ENCODE peak calls at places on chromosomes 7 and 10, in four cellular contexts. O is endodermal cell, J is cardiac fibroblast, L is fibroblast of lung. S is an unnamed sample.
A peak's percentile ranks its signal among the peaks of the same experiment; 100 is the strongest.

GRCh38 chr10:78898341-78899097 is 170.2 kb upstream of the ZMIZ1 start:
- DNase-seq in O (no peak), J (no peak), L (no peak), S (no peak)

GRCh38 chr10:59847326-59847725 is 59.0 kb downstream of the CCDC6 start:
- DNase-seq in O (peak; percentile 91), J (no peak), L (no peak), S (no peak)

GRCh38 chr7:55230014-55230413 is 135.1 kb upstream of the LANCL2 start:
- DNase-seq in O (no peak), J (no peak), L (no peak), S (no peak)

GRCh38 chr10:73032536-73032935 is 64.1 kb downstream of the P4HA1 start:
- DNase-seq in O (no peak), J (no peak), L (no peak), S (no peak)

GRCh38 chr7:101382937-101383336 is 20.3 kb downstream of the COL26A1 start:
- DNase-seq in O (no peak), J (no peak), L (no peak), S (no peak)

GRCh38 chr10:119455609-119456434 is 86.7 kb downstream of the RGS10 start:
- DNase-seq in O (no peak), J (no peak), L (no peak), S (no peak)

GRCh38 chr7:156094350-156095146 is 282.3 kb upstream of the SHH start:
- DNase-seq in O (peak; percentile 40), J (no peak), L (no peak), S (no peak)

GRCh38 chr10:29426420-29426819 is 137.6 kb downstream of the LYZL1 start:
- DNase-seq in O (no peak), J (no peak), L (no peak), S (no peak)

GRCh38 chr10:5566606-5567005 is 41.8 kb downstream of the CALML3 start:
- DNase-seq in O (no peak), J (no peak), L (peak; percentile 43), S (no peak)

GRCh38 chr7:123494193-123494796 is 40.1 kb downstream of the IQUB start:
- DNase-seq in O (no peak), J (peak; percentile 70), L (peak; percentile 10), S (peak; percentile 9)

GRCh38 chr10:14220026-14220425 is 110.7 kb downstream of the FRMD4A start:
- DNase-seq in O (peak; percentile 4), J (peak; percentile 31), L (peak; percentile 48), S (no peak)

GRCh38 chr10:129725890-129726631 is 238.0 kb downstream of the EBF3 start:
- DNase-seq in O (no peak), J (no peak), L (no peak), S (no peak)

GRCh38 chr10:124731551-124731950 is 12.6 kb downstream of the FAM53B start:
- DNase-seq in O (no peak), J (no peak), L (no peak), S (no peak)

GRCh38 chr7:94059747-94060146 is 55.6 kb upstream of the BET1 start:
- DNase-seq in O (no peak), J (peak; percentile 95), L (peak; percentile 70), S (no peak)

GRCh38 chr10:76647276-76647675 is 990.3 kb downstream of the KCNMA1 start:
- DNase-seq in O (no peak), J (peak; percentile 21), L (peak; percentile 62), S (no peak)

GRCh38 chr10:99529483-99530107 is 3.1 kb upstream of the NKX2-3 start:
- DNase-seq in O (no peak), J (no peak), L (no peak), S (no peak)

GRCh38 chr7:102111758-102112119 is 174.9 kb upstream of the SH2B2 start:
- DNase-seq in O (peak; percentile 45), J (no peak), L (no peak), S (no peak)

GRCh38 chr10:35351021-35351420 is 14.7 kb downstream of the CCNY start:
- DNase-seq in O (no peak), J (no peak), L (no peak), S (no peak)

GRCh38 chr7:33050425-33051318 is 11.9 kb downstream of the NT5C3A start:
- DNase-seq in O (no peak), J (peak; percentile 65), L (peak; percentile 41), S (peak; percentile 16)

GRCh38 chr10:128063736-128064614 is 62.2 kb downstream of the MKI67 start:
- DNase-seq in O (peak; percentile 75), J (no peak), L (peak; percentile 11), S (no peak)

GRCh38 chr10:12299222-12299973 is 49.9 kb upstream of the CAMK1D start:
- DNase-seq in O (no peak), J (no peak), L (no peak), S (no peak)

GRCh38 chr10:12140038-12140437 is 10.6 kb downstream of the SEC61A2 start:
- DNase-seq in O (no peak), J (no peak), L (no peak), S (no peak)

GRCh38 chr10:30464675-30465074 is 30.7 kb downstream of the MAP3K8 start:
- DNase-seq in O (no peak), J (no peak), L (no peak), S (no peak)

GRCh38 chr7:105920766-105921165 is 42.3 kb upstream of the CDHR3 start:
- DNase-seq in O (no peak), J (no peak), L (peak; percentile 38), S (no peak)

GRCh38 chr7:114842551-114843065 is 79.3 kb upstream of the MDFIC start:
- DNase-seq in O (no peak), J (no peak), L (no peak), S (no peak)

GRCh38 chr10:73117976-73118743 is 7.9 kb downstream of the NUDT13 start:
- DNase-seq in O (no peak), J (peak; percentile 65), L (peak; percentile 42), S (no peak)

GRCh38 chr10:62467509-62467908 is 93.3 kb downstream of the ZNF365 start:
- DNase-seq in O (no peak), J (peak; percentile 61), L (peak; percentile 80), S (no peak)

GRCh38 chr10:132248455-132249231 is 59.1 kb downstream of the STK32C start:
- DNase-seq in O (peak; percentile 90), J (peak; percentile 5), L (no peak), S (no peak)

GRCh38 chr7:110522751-110523200 is 568.2 kb upstream of the LRRN3 start:
- DNase-seq in O (peak; percentile 57), J (no peak), L (peak; percentile 43), S (no peak)
- TF ChIP-seq CTCF in O (no peak), J (no peak), L (no peak), S (no peak)

GRCh38 chr10:51368943-51369342 is 294.7 kb downstream of the PRKG1 start:
- DNase-seq in O (peak; percentile 51), J (no peak), L (no peak), S (no peak)
- H3K4me3 ChIP-seq in O (no peak overlapping the region), J (no peak overlapping the region), L (no peak overlapping the region), S (no peak overlapping the region)

GRCh38 chr7:125391921-125392320 is 462.3 kb upstream of the POT1 start:
- DNase-seq in O (no peak), J (peak; percentile 0), L (peak; percentile 28), S (no peak)
- TF ChIP-seq CTCF in O (no peak), J (no peak), L (no peak), S (no peak)

GRCh38 chr10:110382695-110383094 is 78.0 kb upstream of the SMNDC1 start:
- DNase-seq in O (no peak), J (no peak), L (no peak), S (no peak)

GRCh38 chr10:110379831-110380230 is 75.1 kb upstream of the SMNDC1 start:
- DNase-seq in O (no peak), J (no peak), L (no peak), S (no peak)

GRCh38 chr10:110378019-110378418 is 73.3 kb upstream of the SMNDC1 start:
- DNase-seq in O (no peak), J (no peak), L (no peak), S (no peak)

GRCh38 chr10:110378533-110379108 is 73.9 kb upstream of the SMNDC1 start:
- DNase-seq in O (no peak), J (no peak), L (no peak), S (no peak)

GRCh38 chr10:110380255-110380654 is 75.5 kb upstream of the SMNDC1 start:
- DNase-seq in O (no peak), J (no peak), L (no peak), S (no peak)
- H3K4me3 ChIP-seq in O (no peak overlapping the region), J (no peak overlapping the region), L (no peak overlapping the region), S (no peak overlapping the region)

GRCh38 chr10:602391-603005 is 87.0 kb downstream of the DIP2C start:
- DNase-seq in O (no peak), J (no peak), L (no peak), S (no peak)

GRCh38 chr10:599767-600166 is 89.7 kb downstream of the DIP2C start:
- DNase-seq in O (no peak), J (no peak), L (no peak), S (no peak)

GRCh38 chr10:601356-601963 is 88.0 kb downstream of the DIP2C start:
- DNase-seq in O (no peak), J (no peak), L (peak; percentile 55), S (no peak)

GRCh38 chr10:600234-600633 is 89.2 kb downstream of the DIP2C start:
- DNase-seq in O (no peak), J (no peak), L (no peak), S (no peak)

GRCh38 chr10:600876-601275 is 88.6 kb downstream of the DIP2C start:
- DNase-seq in O (no peak), J (no peak), L (peak; percentile 81), S (no peak)
- TF ChIP-seq CTCF in O (no peak), J (no peak), L (no peak), S (no peak)

S was measured in HFF-Myc.